ENCODE peak calls at places on chromosome 22, in nine cellular contexts. J, B, W, I, Q, M, N, Z and R are unnamed samples.

GRCh38 chr22:29994941-29995340 is 85.3 kb upstream of the HORMAD2 start:
- DNase-seq in I (no peak), Z (peak; percentile 26), B (no peak), Q (no peak), N (no peak), J (no peak), W (no peak), M (no peak), R (peak; percentile 46)

GRCh38 chr22:34502821-34503220 is 563.1 kb upstream of the ISX start:
- DNase-seq in I (no peak), J (no peak), Z (no peak), M (no peak), B (no peak), W (no peak), Q (no peak), N (no peak), R (no peak)

GRCh38 chr22:41021039-41021654 is 70.0 kb downstream of the RBX1 start:
- DNase-seq in M (peak; percentile 55), Q (peak; percentile 74), Z (no peak), J (no peak), N (no peak), I (no peak), B (no peak), W (peak; percentile 7), R (peak; percentile 10)

GRCh38 chr22:43209523-43209890 is 22.6 kb upstream of the TTLL12 start:
- DNase-seq in N (no peak), M (no peak), Q (no peak), Z (no peak), B (no peak), I (no peak), W (no peak), J (no peak), R (no peak)

GRCh38 chr22:25051983-25052710 is 99.6 kb downstream of the KIAA1671 start:
- DNase-seq in W (no peak), B (no peak), Z (no peak), I (no peak), M (no peak), N (no peak), J (no peak), Q (no peak), R (no peak)

GRCh38 chr22:46004105-46004866 is 27.3 kb upstream of the WNT7B start:
- DNase-seq in M (peak; percentile 48), B (no peak), Z (no peak), J (no peak), Q (peak; percentile 66), N (no peak), W (peak; percentile 1), I (no peak), R (no peak)

GRCh38 chr22:26753125-26753862 is 95.9 kb downstream of the MIAT start:
- DNase-seq in M (no peak), W (no peak), I (no peak), J (no peak), Z (no peak), N (no peak), Q (no peak), B (no peak), R (peak; percentile 13)

GRCh38 chr22:44186121-44186510 is 5.4 kb downstream of the PARVG start:
- DNase-seq in J (no peak), Z (no peak), M (no peak), I (no peak), W (no peak), N (no peak), Q (peak; percentile 46), B (no peak), R (no peak)

GRCh38 chr22:29454186-29454745 is 15.9 kb downstream of the RFPL1 start:
- DNase-seq in J (peak; percentile 52), I (no peak), Z (no peak), B (no peak), N (no peak), W (no peak), Q (no peak), M (no peak), R (no peak)

GRCh38 chr22:50200333-50201190 is at the start of gene SELENOO:
- DNase-seq in I (peak; percentile 82), J (peak; percentile 94), Q (peak; percentile 96), W (peak; percentile 91), N (peak; percentile 86), Z (peak; percentile 80), M (peak; percentile 93), B (peak; percentile 79), R (peak; percentile 90)

GRCh38 chr22:49825944-49826602 is 1.6 kb downstream of the BRD1 start:
- DNase-seq in J (no peak), B (peak; percentile 53), Z (peak; percentile 48), I (no peak), N (peak; percentile 67), M (peak; percentile 50), W (peak; percentile 26), Q (no peak), R (peak; percentile 73)

GRCh38 chr22:41699264-41700104 is at the start of gene MEI1:
- DNase-seq in M (peak; percentile 88), Q (peak; percentile 93), Z (no peak), B (peak; percentile 74), J (peak; percentile 50), W (peak; percentile 35), N (peak; percentile 91), I (no peak), R (no peak)

GRCh38 chr22:25054943-25055511 is 102.5 kb downstream of the KIAA1671 start:
- DNase-seq in J (peak; percentile 57), N (no peak), B (no peak), Q (no peak), I (no peak), Z (no peak), M (no peak), W (no peak), R (peak; percentile 5)

GRCh38 chr22:49904040-49904369 is 14.2 kb downstream of the ALG12 start:
- DNase-seq in J (no peak), N (no peak), M (no peak), Z (no peak), W (no peak), B (no peak), I (no peak), Q (peak; percentile 65), R (no peak)